ENCODE peak calls at places on chromosomes 13 and 19, in four cellular contexts. One of them, this sample, is unnamed.

GRCh38 chr19:23799321-23799720 is 40.6 kb upstream of the ZNF681 start:
- DNase-seq in upper lobe of right lung: no peak
- DNase-seq in NCI-H1694: no peak
- DNase-seq in Right ventricle myocardium superior: no peak
- DNase-seq in this sample: no peak

GRCh38 chr19:531753-532571 is at the start of gene CDC34:
- DNase-seq in upper lobe of right lung: no peak
- DNase-seq in NCI-H1694: no peak
- DNase-seq in Right ventricle myocardium superior: no peak
- DNase-seq in this sample: no peak

GRCh38 chr13:34044660-34045080 is 226.7 kb downstream of the RFC3 start:
- DNase-seq in upper lobe of right lung: no peak
- DNase-seq in NCI-H1694: no peak
- DNase-seq in Right ventricle myocardium superior: no peak
- DNase-seq in this sample: no peak

GRCh38 chr13:39417643-39418042 is 185.3 kb downstream of the LHFPL6 start:
- DNase-seq in upper lobe of right lung: no peak
- DNase-seq in NCI-H1694: no peak
- DNase-seq in Right ventricle myocardium superior: peak
- DNase-seq in this sample: peak

GRCh38 chr13:72379581-72379980 is 347.8 kb downstream of the MZT1 start:
- DNase-seq in upper lobe of right lung: no peak
- DNase-seq in NCI-H1694: no peak
- DNase-seq in Right ventricle myocardium superior: no peak
- DNase-seq in this sample: no peak

GRCh38 chr19:2549701-2550191 is 73.8 kb downstream of the GADD45B start:
- DNase-seq in upper lobe of right lung: peak
- DNase-seq in NCI-H1694: no peak
- DNase-seq in Right ventricle myocardium superior: peak
- DNase-seq in this sample: peak

GRCh38 chr13:20654156-20654555 is 49.3 kb upstream of the IL17D start:
- DNase-seq in upper lobe of right lung: no peak
- DNase-seq in NCI-H1694: no peak
- DNase-seq in Right ventricle myocardium superior: no peak
- DNase-seq in this sample: no peak

GRCh38 chr13:19864018-19864338 is 529 bp upstream of the ZMYM5 start:
- DNase-seq in upper lobe of right lung: peak
- DNase-seq in NCI-H1694: no peak
- DNase-seq in Right ventricle myocardium superior: peak
- DNase-seq in this sample: peak

GRCh38 chr19:51607920-51608562 is 22.2 kb downstream of the SIGLEC5 start:
- DNase-seq in upper lobe of right lung: peak
- DNase-seq in NCI-H1694: no peak
- DNase-seq in Right ventricle myocardium superior: peak
- DNase-seq in this sample: peak

GRCh38 chr19:37362733-37363132 is 8.2 kb upstream of the ZNF527 start:
- DNase-seq in upper lobe of right lung: no peak
- DNase-seq in NCI-H1694: no peak
- DNase-seq in Right ventricle myocardium superior: no peak
- DNase-seq in this sample: no peak

GRCh38 chr13:39858794-39859193 is 203.3 kb downstream of the COG6 start:
- DNase-seq in upper lobe of right lung: no peak
- DNase-seq in NCI-H1694: no peak
- DNase-seq in Right ventricle myocardium superior: no peak
- DNase-seq in this sample: no peak

GRCh38 chr13:40401911-40402776 is 264.3 kb downstream of the FOXO1 start:
- DNase-seq in upper lobe of right lung: peak
- DNase-seq in NCI-H1694: no peak
- DNase-seq in Right ventricle myocardium superior: peak
- DNase-seq in this sample: no peak

GRCh38 chr19:8515317-8515716 is 1.4 kb upstream of the ZNF414 start:
- DNase-seq in upper lobe of right lung: peak
- DNase-seq in NCI-H1694: no peak
- DNase-seq in Right ventricle myocardium superior: no peak
- DNase-seq in this sample: no peak

GRCh38 chr19:46717034-46717715 is at the start of gene PRKD2:
- DNase-seq in upper lobe of right lung: peak
- DNase-seq in NCI-H1694: peak
- DNase-seq in Right ventricle myocardium superior: peak
- DNase-seq in this sample: peak

GRCh38 chr19:55086730-55087541 is 11.3 kb downstream of the EPS8L1 start:
- DNase-seq in upper lobe of right lung: peak
- DNase-seq in NCI-H1694: peak
- DNase-seq in Right ventricle myocardium superior: peak
- DNase-seq in this sample: peak

GRCh38 chr13:106867249-106867648 is 299.3 kb upstream of the ARGLU1 start:
- DNase-seq in upper lobe of right lung: no peak
- DNase-seq in NCI-H1694: no peak
- DNase-seq in Right ventricle myocardium superior: no peak
- DNase-seq in this sample: no peak

GRCh38 chr19:29662604-29663404 is 2.5 kb upstream of the PLEKHF1 start:
- DNase-seq in upper lobe of right lung: peak
- DNase-seq in NCI-H1694: no peak
- DNase-seq in Right ventricle myocardium superior: peak
- DNase-seq in this sample: no peak

GRCh38 chr19:1290245-1290698 is 4.6 kb downstream of the EFNA2 start:
- DNase-seq in upper lobe of right lung: no peak
- DNase-seq in NCI-H1694: no peak
- DNase-seq in Right ventricle myocardium superior: no peak
- DNase-seq in this sample: no peak

GRCh38 chr13:24083141-24083540 is 77.4 kb upstream of the SPATA13 start:
- DNase-seq in upper lobe of right lung: no peak
- DNase-seq in NCI-H1694: no peak
- DNase-seq in Right ventricle myocardium superior: no peak
- DNase-seq in this sample: no peak

GRCh38 chr13:110907951-110908898 is 6.6 kb downstream of the ANKRD10 start:
- DNase-seq in upper lobe of right lung: no peak
- DNase-seq in NCI-H1694: no peak
- DNase-seq in Right ventricle myocardium superior: no peak
- DNase-seq in this sample: no peak

GRCh38 chr13:105598551-105598950 is 936.9 kb downstream of the EFNB2 start:
- DNase-seq in upper lobe of right lung: no peak
- DNase-seq in NCI-H1694: no peak
- DNase-seq in Right ventricle myocardium superior: no peak
- DNase-seq in this sample: no peak

GRCh38 chr19:17357078-17357666 is 19.8 kb downstream of the GTPBP3 start:
- DNase-seq in upper lobe of right lung: no peak
- DNase-seq in NCI-H1694: no peak
- DNase-seq in Right ventricle myocardium superior: no peak
- DNase-seq in this sample: no peak

GRCh38 chr19:42352893-42353259 is 27.4 kb downstream of the MEGF8 start:
- DNase-seq in upper lobe of right lung: no peak
- DNase-seq in NCI-H1694: no peak
- DNase-seq in Right ventricle myocardium superior: no peak
- DNase-seq in this sample: no peak

GRCh38 chr13:33445476-33445875 is 159.9 kb upstream of the STARD13 start:
- DNase-seq in upper lobe of right lung: no peak
- DNase-seq in NCI-H1694: no peak
- DNase-seq in Right ventricle myocardium superior: no peak
- DNase-seq in this sample: no peak

GRCh38 chr13:107977175-107977574 is 238.2 kb downstream of the LIG4 start:
- DNase-seq in upper lobe of right lung: no peak
- DNase-seq in NCI-H1694: no peak
- DNase-seq in Right ventricle myocardium superior: no peak
- DNase-seq in this sample: no peak

GRCh38 chr13:31970237-31970930 is 61.2 kb upstream of the FRY start:
- DNase-seq in upper lobe of right lung: no peak
- DNase-seq in NCI-H1694: no peak
- DNase-seq in Right ventricle myocardium superior: no peak
- DNase-seq in this sample: no peak

GRCh38 chr19:50361290-50362029 is 4.0 kb downstream of the NAPSA start:
- DNase-seq in upper lobe of right lung: peak
- DNase-seq in NCI-H1694: no peak
- DNase-seq in Right ventricle myocardium superior: no peak
- DNase-seq in this sample: no peak

GRCh38 chr19:33905937-33906577 is 109.4 kb downstream of the KCTD15 start:
- DNase-seq in upper lobe of right lung: peak
- DNase-seq in NCI-H1694: no peak
- DNase-seq in Right ventricle myocardium superior: peak
- DNase-seq in this sample: no peak

This sample was measured in substantia nigra.